ENCODE peak calls at places on chromosomes 11 and 22, in eight cellular contexts. One of them, this sample, is unnamed.

GRCh38 chr22:25955323-25955722 is 213.3 kb downstream of the MYO18B start:
- DNase-seq in fibroblast of lung: no peak
- DNase-seq in activated T-cell treated with anti-CD3 and anti-CD28 coated beads, Interleukin-2, amount 50 U/mL, for 72 hours: no peak
- DNase-seq in SJSA1: no peak
- DNase-seq in EH: no peak
- DNase-seq in NCI-H69: no peak
- DNase-seq in aorta: no peak
- DNase-seq in nephron progenitor cell: no peak
- DNase-seq in this sample: no peak

GRCh38 chr11:23112987-23113886 is 253.0 kb upstream of the CCDC179 start:
- DNase-seq in fibroblast of lung: peak
- DNase-seq in activated T-cell treated with anti-CD3 and anti-CD28 coated beads, Interleukin-2, amount 50 U/mL, for 72 hours: no peak
- DNase-seq in SJSA1: no peak
- DNase-seq in EH: peak
- DNase-seq in NCI-H69: peak
- DNase-seq in aorta: peak
- DNase-seq in nephron progenitor cell: peak
- DNase-seq in this sample: peak

GRCh38 chr22:42316988-42317387 is 46.5 kb upstream of the TCF20 start:
- DNase-seq in fibroblast of lung: peak
- DNase-seq in activated T-cell treated with anti-CD3 and anti-CD28 coated beads, Interleukin-2, amount 50 U/mL, for 72 hours: peak
- DNase-seq in SJSA1: no peak
- DNase-seq in EH: no peak
- DNase-seq in NCI-H69: peak
- DNase-seq in aorta: no peak
- DNase-seq in nephron progenitor cell: no peak
- DNase-seq in this sample: no peak

GRCh38 chr11:132361011-132361550 is 990.7 kb downstream of the NTM start:
- DNase-seq in fibroblast of lung: no peak
- DNase-seq in activated T-cell treated with anti-CD3 and anti-CD28 coated beads, Interleukin-2, amount 50 U/mL, for 72 hours: no peak
- DNase-seq in SJSA1: no peak
- DNase-seq in EH: no peak
- DNase-seq in NCI-H69: peak
- DNase-seq in aorta: no peak
- DNase-seq in nephron progenitor cell: no peak
- DNase-seq in this sample: no peak

GRCh38 chr11:34997872-34998548 is 81.6 kb downstream of the PDHX start:
- DNase-seq in fibroblast of lung: peak
- DNase-seq in activated T-cell treated with anti-CD3 and anti-CD28 coated beads, Interleukin-2, amount 50 U/mL, for 72 hours: no peak
- DNase-seq in SJSA1: no peak
- DNase-seq in EH: peak
- DNase-seq in NCI-H69: peak
- DNase-seq in aorta: no peak
- DNase-seq in nephron progenitor cell: no peak
- DNase-seq in this sample: no peak

GRCh38 chr11:94664336-94664735 is 97.2 kb downstream of the PIWIL4 start:
- DNase-seq in fibroblast of lung: no peak
- DNase-seq in activated T-cell treated with anti-CD3 and anti-CD28 coated beads, Interleukin-2, amount 50 U/mL, for 72 hours: no peak
- DNase-seq in SJSA1: no peak
- DNase-seq in EH: peak
- DNase-seq in NCI-H69: peak
- DNase-seq in aorta: no peak
- DNase-seq in nephron progenitor cell: no peak
- DNase-seq in this sample: no peak

GRCh38 chr11:17263803-17264202 is 12.7 kb upstream of the NUCB2 start:
- DNase-seq in fibroblast of lung: peak
- DNase-seq in activated T-cell treated with anti-CD3 and anti-CD28 coated beads, Interleukin-2, amount 50 U/mL, for 72 hours: no peak
- DNase-seq in SJSA1: no peak
- DNase-seq in EH: peak
- DNase-seq in NCI-H69: peak
- DNase-seq in aorta: no peak
- DNase-seq in nephron progenitor cell: no peak
- DNase-seq in this sample: no peak

GRCh38 chr11:42595856-42596255 is 715.9 kb upstream of the API5 start:
- DNase-seq in fibroblast of lung: no peak
- DNase-seq in activated T-cell treated with anti-CD3 and anti-CD28 coated beads, Interleukin-2, amount 50 U/mL, for 72 hours: no peak
- DNase-seq in SJSA1: no peak
- DNase-seq in EH: no peak
- DNase-seq in NCI-H69: no peak
- DNase-seq in aorta: no peak
- DNase-seq in nephron progenitor cell: no peak
- DNase-seq in this sample: no peak

GRCh38 chr22:38177926-38178604 is 3.6 kb downstream of the PLA2G6 start:
- DNase-seq in fibroblast of lung: peak
- DNase-seq in activated T-cell treated with anti-CD3 and anti-CD28 coated beads, Interleukin-2, amount 50 U/mL, for 72 hours: no peak
- DNase-seq in SJSA1: peak
- DNase-seq in EH: peak
- DNase-seq in NCI-H69: peak
- DNase-seq in aorta: peak
- DNase-seq in nephron progenitor cell: no peak
- DNase-seq in this sample: peak

GRCh38 chr11:94553938-94554337 is 10.2 kb downstream of the FUT4 start:
- DNase-seq in fibroblast of lung: peak
- DNase-seq in activated T-cell treated with anti-CD3 and anti-CD28 coated beads, Interleukin-2, amount 50 U/mL, for 72 hours: no peak
- DNase-seq in SJSA1: peak
- DNase-seq in EH: peak
- DNase-seq in NCI-H69: peak
- DNase-seq in aorta: no peak
- DNase-seq in nephron progenitor cell: no peak
- DNase-seq in this sample: no peak

GRCh38 chr22:26748845-26749244 is 91.5 kb downstream of the MIAT start:
- DNase-seq in fibroblast of lung: no peak
- DNase-seq in activated T-cell treated with anti-CD3 and anti-CD28 coated beads, Interleukin-2, amount 50 U/mL, for 72 hours: no peak
- DNase-seq in SJSA1: no peak
- DNase-seq in EH: no peak
- DNase-seq in NCI-H69: no peak
- DNase-seq in aorta: no peak
- DNase-seq in nephron progenitor cell: no peak
- DNase-seq in this sample: no peak

GRCh38 chr11:71437399-71437798 is 10.8 kb downstream of the DHCR7 start:
- DNase-seq in fibroblast of lung: no peak
- DNase-seq in activated T-cell treated with anti-CD3 and anti-CD28 coated beads, Interleukin-2, amount 50 U/mL, for 72 hours: no peak
- DNase-seq in SJSA1: no peak
- DNase-seq in EH: no peak
- DNase-seq in NCI-H69: no peak
- DNase-seq in aorta: peak
- DNase-seq in nephron progenitor cell: no peak
- DNase-seq in this sample: no peak

GRCh38 chr22:49331878-49332277 is 495.8 kb downstream of the BRD1 start:
- DNase-seq in fibroblast of lung: no peak
- DNase-seq in activated T-cell treated with anti-CD3 and anti-CD28 coated beads, Interleukin-2, amount 50 U/mL, for 72 hours: no peak
- DNase-seq in SJSA1: peak
- DNase-seq in EH: no peak
- DNase-seq in NCI-H69: no peak
- DNase-seq in aorta: peak
- DNase-seq in nephron progenitor cell: no peak
- DNase-seq in this sample: no peak

GRCh38 chr11:130873766-130874165 is 42.5 kb downstream of the SNX19 start:
- DNase-seq in fibroblast of lung: peak
- DNase-seq in activated T-cell treated with anti-CD3 and anti-CD28 coated beads, Interleukin-2, amount 50 U/mL, for 72 hours: no peak
- DNase-seq in SJSA1: no peak
- DNase-seq in EH: peak
- DNase-seq in NCI-H69: no peak
- DNase-seq in aorta: no peak
- DNase-seq in nephron progenitor cell: no peak
- DNase-seq in this sample: no peak

GRCh38 chr22:39415506-39415905 is 15.9 kb downstream of the TAB1 start:
- DNase-seq in fibroblast of lung: no peak
- DNase-seq in activated T-cell treated with anti-CD3 and anti-CD28 coated beads, Interleukin-2, amount 50 U/mL, for 72 hours: no peak
- DNase-seq in SJSA1: no peak
- DNase-seq in EH: no peak
- DNase-seq in NCI-H69: no peak
- DNase-seq in aorta: peak
- DNase-seq in nephron progenitor cell: no peak
- DNase-seq in this sample: no peak

GRCh38 chr11:106449756-106450155 is 372.3 kb downstream of the AASDHPPT start:
- DNase-seq in fibroblast of lung: no peak
- DNase-seq in activated T-cell treated with anti-CD3 and anti-CD28 coated beads, Interleukin-2, amount 50 U/mL, for 72 hours: no peak
- DNase-seq in SJSA1: no peak
- DNase-seq in EH: no peak
- DNase-seq in NCI-H69: no peak
- DNase-seq in aorta: no peak
- DNase-seq in nephron progenitor cell: no peak
- DNase-seq in this sample: no peak

GRCh38 chr22:27116295-27116694 is 458.9 kb downstream of the MIAT start:
- DNase-seq in fibroblast of lung: peak
- DNase-seq in activated T-cell treated with anti-CD3 and anti-CD28 coated beads, Interleukin-2, amount 50 U/mL, for 72 hours: no peak
- DNase-seq in SJSA1: no peak
- DNase-seq in EH: peak
- DNase-seq in NCI-H69: no peak
- DNase-seq in aorta: no peak
- DNase-seq in nephron progenitor cell: no peak
- DNase-seq in this sample: no peak

GRCh38 chr11:46684364-46684763 is 16.1 kb downstream of the ARHGAP1 start:
- DNase-seq in fibroblast of lung: no peak
- DNase-seq in activated T-cell treated with anti-CD3 and anti-CD28 coated beads, Interleukin-2, amount 50 U/mL, for 72 hours: no peak
- DNase-seq in SJSA1: no peak
- DNase-seq in EH: no peak
- DNase-seq in NCI-H69: no peak
- DNase-seq in aorta: no peak
- DNase-seq in nephron progenitor cell: no peak
- DNase-seq in this sample: no peak

This sample was measured in HS-27A.